ENCODE peak calls at places on chromosome 21, in six cellular contexts. B is keratinocyte, V is brain microvascular endothelial cell, H is OCI-LY7, C is psoas muscle, Z is left lung. P is an unnamed sample.

GRCh38 chr21:27464643-27465042 is 497.8 kb upstream of the ADAMTS5 start:
- DNase-seq in Z (no peak), H (no peak), V (no peak), C (no peak), B (no peak), P (no peak)

GRCh38 chr21:45074818-45075605 is 632 bp downstream of the ADARB1 start:
- DNase-seq in C (no peak), H (no peak), B (no peak), V (no peak), Z (peak; percentile 84), P (peak; percentile 70)

GRCh38 chr21:26169061-26169610 is 1.4 kb downstream of the APP start:
- DNase-seq in B (no peak), C (peak; percentile 20), H (no peak), Z (no peak), V (peak; percentile 67), P (peak; percentile 8)

GRCh38 chr21:30935889-30936168 is 54.4 kb upstream of the KRTAP11-1 start:
- DNase-seq in Z (no peak), V (no peak), B (no peak), C (no peak), H (no peak), P (no peak)

GRCh38 chr21:26169611-26170470 is 729 bp downstream of the APP start:
- DNase-seq in C (peak; percentile 47), Z (peak; percentile 93), H (no peak), B (no peak), V (peak; percentile 45), P (no peak)

GRCh38 chr21:31184462-31184861 is 146.2 kb upstream of the KRTAP19-8 start:
- DNase-seq in H (no peak), C (no peak), V (no peak), Z (no peak), B (no peak), P (peak; percentile 28)

GRCh38 chr21:41269535-41269934 is 47.1 kb upstream of the FAM3B start:
- DNase-seq in C (no peak), V (no peak), H (no peak), Z (no peak), B (no peak), P (no peak)

GRCh38 chr21:31293986-31294385 is 50.1 kb downstream of the TIAM1 start:
- DNase-seq in C (no peak), Z (no peak), B (no peak), V (peak; percentile 92), H (no peak), P (no peak)

GRCh38 chr21:26389971-26390641 is 183.0 kb downstream of the CYYR1 start:
- DNase-seq in H (no peak), C (no peak), V (peak; percentile 53), Z (no peak), B (peak; percentile 100), P (peak; percentile 14)

GRCh38 chr21:27429612-27430361 is 462.9 kb upstream of the ADAMTS5 start:
- DNase-seq in Z (no peak), C (no peak), B (no peak), H (no peak), V (no peak), P (no peak)

GRCh38 chr21:45508607-45509565 is 33.4 kb downstream of the SLC19A1 start:
- DNase-seq in B (no peak), V (no peak), H (no peak), Z (peak; percentile 73), C (peak; percentile 10), P (peak; percentile 37)

GRCh38 chr21:41715649-41716321 is 51.1 kb downstream of the RIPK4 start:
- DNase-seq in H (no peak), C (no peak), B (peak; percentile 96), Z (no peak), V (no peak), P (no peak)

GRCh38 chr21:45578811-45579381 is 36.7 kb upstream of the SLC19A1 start:
- DNase-seq in H (no peak), C (no peak), V (no peak), Z (no peak), B (no peak), P (no peak)

GRCh38 chr21:31531967-31532366 is 127.5 kb upstream of the SOD1 start:
- DNase-seq in B (no peak), C (no peak), V (no peak), Z (no peak), H (no peak), P (no peak)

GRCh38 chr21:35932232-35932911 is 128.0 kb downstream of the SETD4 start:
- DNase-seq in H (peak; percentile 91), V (peak; percentile 84), B (peak; percentile 28), C (peak; percentile 61), Z (no peak), P (peak; percentile 94)

GRCh38 chr21:25462517-25462971 is 144.7 kb downstream of the MRPL39 start:
- DNase-seq in C (no peak), B (no peak), V (no peak), H (no peak), Z (no peak), P (no peak)

GRCh38 chr21:45862544-45863207 is 118.9 kb upstream of the COL6A1 start:
- DNase-seq in H (no peak), Z (no peak), C (no peak), B (no peak), V (no peak), P (no peak)

GRCh38 chr21:23152130-23152529 is 2153.9 kb downstream of the NCAM2 start:
- DNase-seq in H (no peak), Z (no peak), C (no peak), B (no peak), V (no peak), P (no peak)

GRCh38 chr21:45278156-45278911 is 9.4 kb downstream of the POFUT2 start:
- DNase-seq in B (no peak), C (no peak), V (no peak), Z (no peak), H (no peak), P (no peak)

GRCh38 chr21:31530918-31531705 is 128.4 kb upstream of the SOD1 start:
- DNase-seq in Z (no peak), H (no peak), V (no peak), C (no peak), B (no peak), P (no peak)

GRCh38 chr21:33682992-33683627 is 40.8 kb downstream of the ITSN1 start:
- DNase-seq in V (peak; percentile 95), C (no peak), H (no peak), Z (no peak), B (peak; percentile 96), P (no peak)

GRCh38 chr21:18499761-18500376 is 96.3 kb upstream of the TMPRSS15 start:
- DNase-seq in C (no peak), H (peak; percentile 67), V (peak; percentile 44), Z (no peak), B (no peak), P (peak; percentile 56)

GRCh38 chr21:46195595-46196195 is 11.4 kb upstream of the SPATC1L start:
- DNase-seq in H (no peak), V (no peak), Z (no peak), B (no peak), C (no peak), P (no peak)

GRCh38 chr21:27648560-27648959 is 681.7 kb upstream of the ADAMTS5 start:
- DNase-seq in B (no peak), C (no peak), Z (no peak), H (no peak), V (peak; percentile 97), P (no peak)

GRCh38 chr21:23130308-23130707 is 2132.1 kb downstream of the NCAM2 start:
- DNase-seq in B (no peak), Z (no peak), H (no peak), V (no peak), C (no peak), P (no peak)

GRCh38 chr21:43916076-43916475 is 51.1 kb downstream of the AGPAT3 start:
- DNase-seq in H (no peak), B (no peak), V (no peak), Z (no peak), C (no peak), P (no peak)
- H3K4me3 ChIP-seq in H (no peak overlapping the region), B (no peak overlapping the region), V (no peak overlapping the region), Z (no peak overlapping the region), C (no peak overlapping the region), P (peak overlapping the region; percentile 64)

DNA sequence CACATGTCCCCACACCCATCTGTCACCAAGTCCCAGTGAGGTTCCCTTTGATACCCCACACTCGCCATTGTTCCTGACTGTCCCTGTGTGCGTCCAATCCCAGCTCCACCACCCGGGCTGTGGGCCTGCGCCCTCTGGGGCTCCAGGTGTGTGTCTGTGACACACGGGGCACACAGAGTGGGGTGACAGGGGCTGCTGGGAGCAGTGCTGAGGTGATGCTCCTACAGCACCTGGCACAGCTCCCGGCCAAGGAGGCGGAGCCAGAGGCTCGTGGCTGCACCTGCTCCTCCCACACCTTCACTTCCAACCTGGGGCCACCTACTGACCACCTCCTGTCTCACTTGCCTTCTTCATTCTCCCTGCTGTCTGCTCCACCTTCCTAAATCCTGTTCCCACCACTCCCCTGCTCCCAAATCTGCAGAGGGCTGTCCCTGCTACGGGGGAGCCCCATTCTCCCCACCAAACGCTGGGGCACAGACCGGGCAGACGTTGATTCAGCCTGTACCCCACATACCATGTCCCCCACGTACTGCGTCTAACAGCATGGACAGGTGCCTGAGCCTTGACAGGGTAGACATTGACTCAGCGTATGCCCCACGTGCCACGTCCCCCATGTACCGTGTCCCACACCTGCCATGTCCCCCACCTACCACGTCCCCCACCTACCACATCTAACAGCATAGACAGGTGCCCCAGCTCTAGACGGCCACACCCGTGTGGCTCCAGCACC is 16.4 kb downstream of the WDR4 start:
- DNase-seq in H (no peak), B (no peak), Z (peak; percentile 54), V (no peak), C (no peak), P (no peak)
- TF ChIP-seq CTCF in H (no peak), B (peak; percentile 68), Z (no peak), V (peak; percentile 11), C (no peak), P (no peak)

GRCh38 chr21:34765619-34766018 is 96.8 kb downstream of the CLIC6 start:
- DNase-seq in V (no peak), Z (no peak), B (no peak), C (no peak), H (no peak), P (no peak)

GRCh38 chr21:34766862-34767261 is 98.1 kb downstream of the CLIC6 start:
- DNase-seq in B (no peak), V (no peak), H (no peak), Z (no peak), C (no peak), P (no peak)

GRCh38 chr21:34761758-34762330 is 93.0 kb downstream of the CLIC6 start:
- DNase-seq in H (no peak), Z (no peak), B (no peak), V (no peak), C (no peak), P (no peak)

GRCh38 chr21:34764715-34765284 is 96.0 kb downstream of the CLIC6 start:
- DNase-seq in H (no peak), Z (no peak), C (no peak), B (no peak), V (no peak), P (no peak)

GRCh38 chr21:34762761-34763160 is 94.0 kb downstream of the CLIC6 start:
- DNase-seq in H (no peak), C (no peak), V (no peak), Z (no peak), B (no peak), P (no peak)
- H3K4me3 ChIP-seq in H (no peak overlapping the region), C (no peak overlapping the region), V (no peak overlapping the region), Z (no peak overlapping the region), B (no peak overlapping the region), P (no peak overlapping the region)

DNA sequence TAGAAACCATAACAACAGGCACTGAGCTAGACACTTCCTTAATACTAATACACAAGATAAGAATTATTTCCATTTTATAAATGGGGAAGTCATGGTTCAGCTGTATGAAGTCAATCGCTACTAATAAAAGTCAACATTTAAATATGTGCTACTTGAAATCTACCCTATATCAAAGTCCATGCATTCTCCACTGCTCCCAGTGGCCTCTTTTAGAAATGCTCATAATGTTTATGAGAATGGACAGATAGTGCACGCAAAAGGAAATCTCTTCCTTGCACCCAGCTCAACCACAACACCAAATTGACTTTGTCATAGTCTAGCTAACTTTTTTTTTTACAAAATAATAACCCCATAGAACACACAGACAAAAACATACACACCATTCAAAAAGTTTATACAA is 281.7 kb upstream of the CXADR start:
- DNase-seq in B (no peak), C (no peak), Z (no peak), V (no peak), H (no peak), P (no peak)
- TF ChIP-seq CTCF in B (no peak), C (no peak), Z (no peak), V (no peak), H (peak; percentile 47), P (no peak)